ENCODE peak calls at places on chromosomes 5 and 9, in ten cellular contexts. H is HFFc6, N is coronary artery, R is H9, V is GM06990, U is mesothelial cell of epicardium, A is lower lobe of right lung, Y is right atrium auricular region, L is astrocyte, I is right lobe of liver. K is an unnamed sample.

GRCh38 chr5:30604648-30605262 is 588.7 kb upstream of the CDH6 start:
- DNase-seq in N (no peak), L (no peak), U (no peak), V (no peak), A (no peak), H (no peak), I (no peak), Y (no peak), R (no peak), K (no peak)

GRCh38 chr9:124658165-124659017 is 112.7 kb downstream of the NR6A1 start:
- DNase-seq in R (peak), V (peak), A (peak), N (peak), H (peak), Y (peak), U (peak), L (peak), I (peak), K (peak)

GRCh38 chr9:102135768-102136167 is 397.3 kb upstream of the GRIN3A start:
- DNase-seq in A (no peak), H (no peak), I (no peak), V (no peak), U (no peak), Y (no peak), L (no peak), R (no peak), N (no peak), K (no peak)

GRCh38 chr5:43548358-43548757 is 8.5 kb downstream of the PAIP1 start:
- DNase-seq in N (no peak), Y (no peak), L (no peak), I (no peak), V (no peak), U (no peak), A (no peak), R (no peak), H (no peak), K (no peak)

GRCh38 chr5:109701252-109701651 is 11.5 kb downstream of the MAN2A1 start:
- DNase-seq in V (no peak), I (no peak), U (no peak), H (peak), L (no peak), A (no peak), N (no peak), R (no peak), Y (no peak), K (no peak)

GRCh38 chr9:131236761-131237160 is 39.5 kb downstream of the FAM78A start:
- DNase-seq in H (no peak), N (no peak), I (no peak), U (no peak), L (no peak), R (no peak), A (no peak), V (no peak), Y (no peak), K (no peak)

GRCh38 chr5:123752576-123752975 is 240.6 kb downstream of the CSNK1G3 start:
- DNase-seq in L (peak), H (peak), I (no peak), N (no peak), Y (no peak), A (no peak), R (no peak), U (no peak), V (no peak), K (no peak)

GRCh38 chr9:27683181-27683580 is 109.9 kb upstream of the C9orf72 start:
- DNase-seq in R (no peak), H (no peak), V (no peak), A (no peak), I (no peak), U (no peak), L (no peak), N (no peak), Y (no peak), K (no peak)

GRCh38 chr9:114220129-114220541 is 64.8 kb downstream of the COL27A1 start:
- DNase-seq in A (no peak), Y (no peak), L (no peak), I (no peak), V (no peak), N (no peak), H (peak), U (no peak), R (no peak), K (no peak)

GRCh38 chr9:13721481-13722235 is 442.2 kb upstream of the MPDZ start:
- DNase-seq in V (no peak), A (no peak), Y (no peak), R (no peak), L (peak), H (peak), U (no peak), I (no peak), N (no peak), K (no peak)

GRCh38 chr9:31854187-31854586 is 530.3 kb upstream of the ACO1 start:
- DNase-seq in A (no peak), I (no peak), H (no peak), N (no peak), U (no peak), Y (no peak), L (no peak), R (no peak), V (no peak), K (no peak)

GRCh38 chr9:4741365-4742031 is 496 bp upstream of the AK3 start:
- DNase-seq in L (no peak), N (peak), V (no peak), H (no peak), A (no peak), Y (no peak), R (peak), U (peak), I (peak), K (peak)
- TF ChIP-seq CTCF in L (no peak), N (no peak), V (no peak), H (peak), A (peak), Y (no peak), R (no peak), U (no peak), I (no peak), K (no peak)

DNA sequence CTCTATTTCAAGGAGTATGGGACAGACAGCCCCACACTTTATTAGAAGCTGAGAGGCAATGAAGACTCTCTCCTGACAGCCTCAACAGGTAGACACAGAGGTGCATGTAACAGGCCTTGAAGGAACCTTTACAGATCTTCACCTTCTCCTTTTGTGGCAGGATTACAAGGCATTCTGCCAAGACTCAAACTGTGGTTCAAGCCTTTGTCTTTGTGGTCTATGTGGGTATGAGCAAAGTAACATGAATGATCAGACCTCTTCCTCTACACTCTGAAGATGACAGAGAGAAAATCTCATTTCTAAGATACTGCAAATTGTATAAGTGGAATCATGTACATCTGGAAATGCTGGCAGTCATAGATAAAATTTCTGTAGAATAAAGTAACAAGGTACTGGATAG is 346.9 kb downstream of the CDH9 start:
- DNase-seq in U (no peak), H (no peak), A (no peak), V (no peak), I (no peak), Y (no peak), N (no peak), R (no peak), L (no peak), K (no peak)
- TF ChIP-seq CTCF in U (no peak), H (no peak), A (no peak), V (no peak), I (no peak), Y (no peak), N (no peak), R (no peak), L (no peak), K (no peak)

DNA sequence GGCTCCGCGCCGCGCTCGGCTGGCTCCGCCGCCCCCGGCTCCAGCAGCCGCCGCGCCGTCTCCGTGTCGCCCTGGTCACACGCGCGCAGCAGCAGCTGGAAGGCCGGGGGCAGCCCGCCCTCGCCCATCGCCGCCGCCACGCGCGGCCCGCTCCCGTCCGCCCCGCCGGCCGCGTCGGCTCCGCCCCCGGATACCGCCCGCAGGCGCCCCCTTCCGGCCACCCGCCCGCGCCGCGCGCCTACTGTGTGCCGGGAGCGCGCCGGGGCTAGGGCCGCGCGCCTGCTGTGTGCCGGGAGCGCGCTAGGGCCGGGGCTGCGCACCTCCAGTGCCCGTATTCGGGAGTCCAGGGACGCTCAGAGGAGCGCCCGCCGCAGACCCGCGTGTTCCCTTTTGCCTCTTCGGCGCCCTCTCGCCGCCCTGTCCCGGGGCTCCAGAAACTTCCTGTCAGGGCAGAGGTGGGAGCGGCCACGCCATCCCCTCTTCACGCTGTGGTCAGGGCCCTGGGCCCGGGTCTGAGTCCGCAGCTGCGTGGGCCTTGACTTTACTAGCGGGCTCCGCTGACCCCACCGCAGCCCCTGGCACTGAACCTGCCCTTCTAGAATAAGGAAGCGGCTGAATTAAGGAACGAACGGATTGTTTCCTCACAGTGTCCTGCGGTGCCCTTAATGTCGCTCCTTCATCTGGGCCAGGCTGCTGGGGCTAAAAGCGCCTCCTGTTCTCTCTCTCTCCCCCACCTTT is at the start of gene ANKS6:
- DNase-seq in I (peak), U (peak), H (peak), A (peak), V (peak), L (peak), N (peak), Y (peak), R (peak), K (peak)
- TF ChIP-seq CTCF in I (peak), U (peak), H (peak), A (peak), V (no peak), L (peak), N (peak), Y (peak), R (peak), K (peak)

GRCh38 chr9:121774715-121775613 is 123.5 kb downstream of the DAB2IP start:
- DNase-seq in L (no peak), N (no peak), H (no peak), A (peak), Y (no peak), V (no peak), U (no peak), I (peak), R (no peak), K (no peak)
- TF ChIP-seq CTCF in L (no peak), N (no peak), H (no peak), A (no peak), Y (no peak), V (peak), U (no peak), I (no peak), R (no peak), K (no peak)

GRCh38 chr9:99192786-99193465 is 28.8 kb downstream of the ALG2 start:
- DNase-seq in R (no peak), V (no peak), U (no peak), H (peak), Y (no peak), A (no peak), N (no peak), I (no peak), L (no peak), K (no peak)
- TF ChIP-seq CTCF in R (peak), V (no peak), U (no peak), H (peak), Y (no peak), A (no peak), N (no peak), I (no peak), L (no peak), K (no peak)

DNA sequence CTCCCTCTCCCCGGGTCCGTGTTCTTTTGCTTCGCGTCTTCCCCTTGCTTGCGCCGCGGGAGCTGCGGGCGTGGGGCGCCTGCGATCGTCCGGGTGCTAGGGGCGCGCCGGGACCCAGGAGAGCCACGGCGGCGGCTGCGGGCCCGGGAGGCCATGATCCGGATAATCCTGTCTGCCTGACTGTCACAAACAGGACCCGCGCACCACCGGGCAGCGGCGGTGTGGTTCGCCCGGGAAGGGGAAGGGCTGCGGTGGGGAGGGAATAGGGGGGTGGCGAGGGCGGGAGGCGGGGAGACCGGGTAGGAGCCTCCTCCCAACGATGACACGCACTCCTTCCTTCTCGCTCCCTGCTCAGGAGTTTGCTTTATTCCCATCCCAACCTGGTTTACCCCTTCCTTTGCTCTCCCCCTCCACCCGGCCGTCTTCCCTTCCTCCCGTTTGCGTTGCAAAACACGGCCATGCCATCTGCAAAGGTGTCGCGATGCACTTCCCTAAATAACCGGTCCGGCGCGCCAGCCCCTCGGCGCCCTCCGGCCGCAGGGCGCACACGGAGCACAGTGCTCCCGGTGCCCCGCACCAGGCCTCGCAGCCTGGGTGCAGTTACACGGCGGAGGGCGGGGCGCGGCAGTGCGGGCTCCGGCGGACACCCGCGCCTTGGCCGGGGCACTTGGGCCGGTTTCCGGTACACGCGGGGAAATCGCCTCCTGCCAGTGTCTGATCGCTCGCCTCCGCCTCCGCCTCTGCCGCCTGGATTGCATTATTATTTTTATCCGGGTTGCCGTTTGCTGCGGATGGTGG is 1.5 kb downstream of the SMARCA2 start:
- DNase-seq in I (peak), L (peak), R (peak), H (peak), A (peak), N (peak), U (peak), V (peak), Y (peak), K (peak)
- TF ChIP-seq CTCF in I (peak), L (no peak), R (no peak), H (peak), A (no peak), N (no peak), U (no peak), V (no peak), Y (no peak), K (no peak)

DNA sequence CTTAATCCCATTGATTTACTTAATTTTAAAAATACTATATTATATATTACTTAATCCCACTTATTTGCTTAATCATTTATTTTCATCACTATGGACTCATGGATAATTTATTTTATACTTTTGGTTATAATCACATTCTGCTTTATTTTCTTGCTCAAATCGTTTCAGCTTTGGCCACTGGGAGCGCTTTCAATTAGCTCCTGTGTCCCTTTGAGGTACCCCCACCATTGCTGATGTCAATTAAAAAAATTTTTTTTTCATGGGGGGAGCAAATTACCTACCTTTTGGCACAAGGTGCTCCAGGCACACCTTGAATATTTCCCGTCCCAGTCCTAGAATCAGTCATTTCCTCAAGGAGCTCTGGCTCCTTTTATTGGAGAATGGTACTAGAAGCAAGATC is 1.4 kb upstream of the TRIO start:
- DNase-seq in N (no peak), Y (no peak), U (no peak), V (no peak), R (no peak), I (no peak), H (no peak), A (no peak), L (no peak), K (no peak)
- TF ChIP-seq CTCF in N (no peak), Y (no peak), U (no peak), V (peak), R (peak), I (no peak), H (peak), A (no peak), L (peak), K (no peak)

GRCh38 chr9:79403495-79403894 is 168.3 kb upstream of the TLE4 start:
- DNase-seq in R (no peak), L (no peak), H (no peak), I (no peak), Y (no peak), V (no peak), A (no peak), N (no peak), U (no peak), K (no peak)
- TF ChIP-seq CTCF in R (peak), L (no peak), H (no peak), I (no peak), Y (no peak), V (peak), A (no peak), N (no peak), U (no peak), K (no peak)

GRCh38 chr9:128653941-128654340 is 2.7 kb downstream of the DYNC2I2 start:
- DNase-seq in H (no peak), V (no peak), I (no peak), N (no peak), R (no peak), Y (no peak), U (no peak), L (no peak), A (no peak), K (no peak)

GRCh38 chr9:128654481-128654880 is 2.2 kb downstream of the DYNC2I2 start:
- DNase-seq in N (no peak), L (no peak), R (no peak), A (no peak), U (no peak), V (no peak), Y (no peak), I (no peak), H (no peak), K (no peak)

GRCh38 chr9:128657344-128657704 is 677 bp upstream of the DYNC2I2 start:
- DNase-seq in V (no peak), N (no peak), U (no peak), L (no peak), I (no peak), Y (no peak), H (no peak), A (no peak), R (no peak), K (no peak)

GRCh38 chr9:128657796-128658195 is 1.1 kb upstream of the DYNC2I2 start:
- DNase-seq in H (no peak), Y (no peak), U (no peak), N (no peak), L (no peak), I (no peak), V (no peak), A (no peak), R (no peak), K (no peak)

GRCh38 chr9:128656416-128657343 is at the start of gene DYNC2I2:
- DNase-seq in V (peak), A (peak), R (peak), L (peak), Y (peak), I (peak), U (peak), H (peak), N (peak), K (peak)
- TF ChIP-seq CTCF in V (no peak), A (no peak), R (no peak), L (no peak), Y (no peak), I (no peak), U (no peak), H (peak), N (no peak), K (no peak)

DNA sequence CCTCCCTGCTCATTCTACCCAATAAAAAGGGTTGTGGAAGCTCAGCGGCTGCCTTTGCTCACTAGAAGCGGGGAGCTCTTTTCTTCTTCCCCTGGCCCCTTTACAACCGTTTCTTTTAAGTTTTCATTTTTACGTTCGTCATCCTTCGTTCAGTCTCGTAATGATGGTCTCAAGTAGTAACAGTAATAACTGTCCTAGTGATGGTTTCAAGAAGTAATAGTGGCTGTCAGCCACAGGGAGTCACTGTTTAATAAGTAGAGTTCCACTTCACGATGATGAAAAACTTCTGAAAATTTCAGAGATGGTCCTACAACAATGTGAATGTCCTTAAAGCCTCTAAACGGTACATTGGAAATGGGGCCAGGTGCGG is 6.2 kb downstream of the UGT3A2 start:
- DNase-seq in L (no peak), R (no peak), I (no peak), U (no peak), N (no peak), H (peak), V (no peak), A (no peak), Y (no peak), K (no peak)
- TF ChIP-seq CTCF in L (no peak), R (peak), I (no peak), U (no peak), N (no peak), H (peak), V (peak), A (no peak), Y (no peak), K (no peak)

K was measured in GM20000.